ENCODE peak calls at places on chromosomes 16 and 17, in five cellular contexts. L is fibroblast of mammary gland, I is body of pancreas, R is stomach, E is AG09309. B is an unnamed sample.

GRCh38 chr16:89241187-89242003 is 23.9 kb downstream of the ZNF778 start:
- DNase-seq in I (peak; percentile 62), R (peak; percentile 65), E (peak; percentile 44), L (peak; percentile 79), B (peak; percentile 90)

GRCh38 chr17:75009139-75009724 is 3.2 kb upstream of the MRPL58 start:
- DNase-seq in L (no peak), I (no peak), R (no peak), E (no peak), B (no peak)

GRCh38 chr17:77822302-77823030 is 136.0 kb upstream of the TNRC6C start:
- DNase-seq in E (no peak), I (no peak), R (no peak), L (peak; percentile 28), B (peak; percentile 29)

GRCh38 chr17:30005709-30006320 is 64.4 kb downstream of the EFCAB5 start:
- DNase-seq in E (no peak), I (no peak), R (no peak), L (no peak), B (peak; percentile 65)

GRCh38 chr17:72119963-72120877 is 600 bp upstream of the SOX9 start:
- DNase-seq in E (no peak), L (peak; percentile 76), I (peak; percentile 71), R (peak; percentile 52), B (peak; percentile 77)

GRCh38 chr16:50025544-50025931 is 513 bp downstream of the CNEP1R1 start:
- DNase-seq in I (no peak), L (no peak), E (no peak), R (no peak), B (no peak)

GRCh38 chr17:37813753-37814152 is 68.9 kb upstream of the HNF1B start:
- DNase-seq in R (no peak), I (no peak), L (peak; percentile 59), E (peak; percentile 56), B (peak; percentile 56)

GRCh38 chr17:48429638-48430586 is at the start of gene SKAP1:
- DNase-seq in I (peak; percentile 48), R (peak; percentile 49), L (no peak), E (no peak), B (no peak)

GRCh38 chr17:14582996-14583395 is 282.1 kb downstream of the HS3ST3B1 start:
- DNase-seq in L (no peak), R (no peak), I (no peak), E (no peak), B (no peak)

GRCh38 chr17:64183815-64184397 is 54.0 kb upstream of the ERN1 start:
- DNase-seq in E (no peak), R (no peak), L (peak; percentile 91), I (no peak), B (no peak)

GRCh38 chr17:47251421-47251940 is 2.1 kb upstream of the ITGB3 start:
- DNase-seq in L (no peak), I (no peak), E (no peak), R (no peak), B (no peak)

GRCh38 chr16:28180660-28181556 is 30.9 kb downstream of the XPO6 start:
- DNase-seq in I (no peak), L (no peak), E (no peak), R (no peak), B (peak; percentile 69)

GRCh38 chr17:77437747-77438146 is 297.0 kb downstream of the SEC14L1 start:
- DNase-seq in E (no peak), I (no peak), L (no peak), R (no peak), B (no peak)

GRCh38 chr17:56835259-56835575 is 1.3 kb downstream of the DGKE start:
- DNase-seq in I (no peak), E (no peak), R (no peak), L (no peak), B (no peak)

GRCh38 chr17:63132509-63132911 is 166.5 kb downstream of the TANC2 start:
- DNase-seq in I (no peak), E (no peak), R (no peak), L (no peak), B (peak; percentile 19)

GRCh38 chr17:21165922-21166598 is 39.3 kb downstream of the DHRS7B start:
- DNase-seq in I (no peak), E (no peak), L (no peak), R (no peak), B (no peak)

GRCh38 chr16:87145181-87146176 is 171.7 kb downstream of the C16orf95 start:
- DNase-seq in E (peak; percentile 33), R (no peak), L (peak; percentile 83), I (no peak), B (peak; percentile 54)

GRCh38 chr17:19978803-19979202 is 1.2 kb upstream of the AKAP10 start:
- DNase-seq in R (no peak), E (no peak), I (no peak), L (no peak), B (no peak)

GRCh38 chr16:69861276-69862030 is 89.7 kb upstream of the CLEC18A start:
- DNase-seq in R (peak; percentile 35), L (peak; percentile 43), I (peak; percentile 69), E (peak; percentile 58), B (peak; percentile 81)

GRCh38 chr16:67237396-67238277 is 9.6 kb downstream of the FHOD1 start:
- DNase-seq in R (no peak), I (no peak), L (no peak), E (no peak), B (no peak)

GRCh38 chr17:45316271-45317112 is at the start of gene MAP3K14:
- DNase-seq in E (no peak), L (peak; percentile 54), I (peak; percentile 79), R (peak; percentile 75), B (peak; percentile 75)

GRCh38 chr17:68390888-68391545 is 66.3 kb downstream of the WIPI1 start:
- DNase-seq in I (no peak), L (peak; percentile 43), R (no peak), E (no peak), B (no peak)

GRCh38 chr16:35188288-35189155 is 1729.1 kb downstream of the TP53TG3F start:
- DNase-seq in I (peak; percentile 18), L (no peak), E (no peak), R (no peak), B (no peak)

GRCh38 chr16:68079616-68080344 is 5.4 kb upstream of the NFATC3 start:
- DNase-seq in L (peak; percentile 68), R (peak; percentile 54), I (peak; percentile 50), E (no peak), B (peak; percentile 62)

GRCh38 chr16:24427840-24428239 is 111.5 kb upstream of the RBBP6 start:
- DNase-seq in I (no peak), R (no peak), E (no peak), L (no peak), B (no peak)

GRCh38 chr17:73343168-73343634 is 31.4 kb upstream of the CDC42EP4 start:
- DNase-seq in E (no peak), L (peak; percentile 75), I (peak; percentile 50), R (no peak), B (peak; percentile 89)

GRCh38 chr17:74444406-74444805 is 12.5 kb downstream of the GPRC5C start:
- DNase-seq in I (peak; percentile 59), R (peak; percentile 89), E (no peak), L (peak; percentile 38), B (peak; percentile 38)

GRCh38 chr17:5618511-5618910 is 34.2 kb upstream of the NLRP1 start:
- DNase-seq in R (no peak), L (no peak), I (no peak), E (no peak), B (no peak)

GRCh38 chr17:35255316-35255715 is 12.4 kb downstream of the SLFN5 start:
- DNase-seq in R (no peak), I (no peak), E (no peak), L (no peak), B (no peak)

GRCh38 chr16:85086347-85087291 is 25.7 kb downstream of the CIBAR2 start:
- DNase-seq in L (peak; percentile 71), E (no peak), I (peak; percentile 71), R (peak; percentile 78), B (peak; percentile 39)

GRCh38 chr16:70577256-70577698 is 53.7 kb downstream of the SF3B3 start:
- DNase-seq in R (no peak), I (no peak), L (peak; percentile 53), E (peak; percentile 37), B (peak; percentile 64)

GRCh38 chr17:43662432-43663141 is 865 bp upstream of the MEOX1 start:
- DNase-seq in R (no peak), E (no peak), I (no peak), L (no peak), B (no peak)

GRCh38 chr17:81537856-81538555 is 9.8 kb downstream of the FSCN2 start:
- DNase-seq in E (no peak), R (no peak), I (peak; percentile 91), L (no peak), B (no peak)
- TF ChIP-seq CTCF in E (no peak), R (no peak), I (no peak), L (no peak), B (no peak)

GRCh38 chr16:16183562-16183961 is 39.7 kb downstream of the ABCC6 start:
- DNase-seq in L (no peak), R (no peak), E (no peak), I (no peak), B (no peak)
- TF ChIP-seq CTCF in L (peak; percentile 21), R (no peak), E (peak; percentile 14), I (no peak), B (peak; percentile 15)

GRCh38 chr16:31200821-31201510 is 1.6 kb downstream of the PYCARD start:
- DNase-seq in I (no peak), R (no peak), L (peak; percentile 48), E (no peak), B (no peak)
- TF ChIP-seq CTCF in I (no peak), R (no peak), L (peak; percentile 13), E (peak; percentile 19), B (no peak)

GRCh38 chr16:54456291-54456690 is 169.7 kb upstream of the IRX3 start:
- DNase-seq in R (no peak), I (no peak), E (no peak), L (no peak), B (no peak)
- TF ChIP-seq CTCF in R (no peak), I (no peak), E (no peak), L (no peak), B (no peak)

GRCh38 chr17:59368218-59368857 is 36.9 kb downstream of the YPEL2 start:
- DNase-seq in R (no peak), L (no peak), I (no peak), E (no peak), B (no peak)

GRCh38 chr17:59367657-59368045 is 36.2 kb downstream of the YPEL2 start:
- DNase-seq in I (peak; percentile 36), L (no peak), R (no peak), E (no peak), B (no peak)

GRCh38 chr17:59366773-59367656 is 35.6 kb downstream of the YPEL2 start:
- DNase-seq in I (peak; percentile 95), R (peak; percentile 89), E (no peak), L (peak; percentile 65), B (peak; percentile 69)

GRCh38 chr17:59365383-59365981 is 34.0 kb downstream of the YPEL2 start:
- DNase-seq in L (no peak), E (no peak), R (no peak), I (no peak), B (no peak)

GRCh38 chr17:59366040-59366757 is 34.7 kb downstream of the YPEL2 start:
- DNase-seq in E (no peak), R (peak; percentile 48), L (no peak), I (peak; percentile 57), B (no peak)
- TF ChIP-seq CTCF in E (no peak), R (no peak), L (no peak), I (no peak), B (no peak)